ENCODE peak calls at places on chromosomes 2 and 18, in eight cellular contexts. One of them, this sample, is unnamed.

GRCh38 chr2:78427170-78427569 is 598.3 kb upstream of the REG3G start:
- DNase-seq in PC-9: no peak
- DNase-seq in IMR-90: no peak
- DNase-seq in retinal pigment epithelial cell: no peak
- DNase-seq in fibroblast of lung: no peak
- DNase-seq in gastrocnemius medialis: no peak
- DNase-seq in hepatocyte: no peak
- DNase-seq in GM12878: no peak
- DNase-seq in this sample: no peak

GRCh38 chr2:74772071-74772470 is 61.9 kb upstream of the HK2 start:
- DNase-seq in PC-9: no peak
- DNase-seq in IMR-90: no peak
- DNase-seq in retinal pigment epithelial cell: no peak
- DNase-seq in fibroblast of lung: no peak
- DNase-seq in gastrocnemius medialis: no peak
- DNase-seq in hepatocyte: no peak
- DNase-seq in GM12878: no peak
- DNase-seq in this sample: no peak

GRCh38 chr2:188440849-188441248 is 149.2 kb downstream of the GULP1 start:
- DNase-seq in PC-9: no peak
- DNase-seq in IMR-90: no peak
- DNase-seq in retinal pigment epithelial cell: no peak
- DNase-seq in fibroblast of lung: no peak
- DNase-seq in gastrocnemius medialis: no peak
- DNase-seq in hepatocyte: no peak
- DNase-seq in GM12878: no peak
- DNase-seq in this sample: no peak

GRCh38 chr2:216328347-216328746 is 43.9 kb downstream of the MARCHF4 start:
- DNase-seq in PC-9: no peak
- DNase-seq in IMR-90: no peak
- DNase-seq in retinal pigment epithelial cell: no peak
- DNase-seq in fibroblast of lung: peak
- DNase-seq in gastrocnemius medialis: no peak
- DNase-seq in hepatocyte: no peak
- DNase-seq in GM12878: no peak
- DNase-seq in this sample: no peak

GRCh38 chr2:146591907-146592306 is 1252.9 kb upstream of the ACVR2A start:
- DNase-seq in PC-9: no peak
- DNase-seq in IMR-90: no peak
- DNase-seq in retinal pigment epithelial cell: no peak
- DNase-seq in fibroblast of lung: no peak
- DNase-seq in gastrocnemius medialis: no peak
- DNase-seq in hepatocyte: no peak
- DNase-seq in GM12878: no peak
- DNase-seq in this sample: no peak

GRCh38 chr2:126507425-126507867 is 148.5 kb upstream of the GYPC start:
- DNase-seq in PC-9: no peak
- DNase-seq in IMR-90: no peak
- DNase-seq in retinal pigment epithelial cell: no peak
- DNase-seq in fibroblast of lung: no peak
- DNase-seq in gastrocnemius medialis: no peak
- DNase-seq in hepatocyte: no peak
- DNase-seq in GM12878: no peak
- DNase-seq in this sample: no peak

GRCh38 chr2:120743657-120744056 is 8.0 kb downstream of the GLI2 start:
- DNase-seq in PC-9: no peak
- DNase-seq in IMR-90: no peak
- DNase-seq in retinal pigment epithelial cell: no peak
- DNase-seq in fibroblast of lung: no peak
- DNase-seq in gastrocnemius medialis: no peak
- DNase-seq in hepatocyte: no peak
- DNase-seq in GM12878: no peak
- DNase-seq in this sample: no peak

GRCh38 chr2:44674473-44675299 is 266.8 kb upstream of the SIX3 start:
- DNase-seq in PC-9: no peak
- DNase-seq in IMR-90: no peak
- DNase-seq in retinal pigment epithelial cell: no peak
- DNase-seq in fibroblast of lung: no peak
- DNase-seq in gastrocnemius medialis: no peak
- DNase-seq in hepatocyte: no peak
- DNase-seq in GM12878: no peak
- DNase-seq in this sample: no peak

GRCh38 chr18:36798738-36799473 is 29.9 kb downstream of the TPGS2 start:
- DNase-seq in PC-9: no peak
- DNase-seq in IMR-90: peak
- DNase-seq in retinal pigment epithelial cell: no peak
- DNase-seq in fibroblast of lung: no peak
- DNase-seq in gastrocnemius medialis: no peak
- DNase-seq in hepatocyte: no peak
- DNase-seq in GM12878: no peak
- DNase-seq in this sample: no peak

GRCh38 chr2:172962824-172963223 is 112.8 kb upstream of the MAP3K20 start:
- DNase-seq in PC-9: peak
- DNase-seq in IMR-90: peak
- DNase-seq in retinal pigment epithelial cell: no peak
- DNase-seq in fibroblast of lung: peak
- DNase-seq in gastrocnemius medialis: no peak
- DNase-seq in hepatocyte: no peak
- DNase-seq in GM12878: no peak
- DNase-seq in this sample: no peak

GRCh38 chr2:208820289-208820688 is 413.7 kb downstream of the PTH2R start:
- DNase-seq in PC-9: no peak
- DNase-seq in IMR-90: no peak
- DNase-seq in retinal pigment epithelial cell: peak
- DNase-seq in fibroblast of lung: no peak
- DNase-seq in gastrocnemius medialis: no peak
- DNase-seq in hepatocyte: peak
- DNase-seq in GM12878: no peak
- DNase-seq in this sample: no peak
- TF ChIP-seq CTCF in PC-9: peak
- TF ChIP-seq CTCF in IMR-90: no peak
- TF ChIP-seq CTCF in retinal pigment epithelial cell: peak
- TF ChIP-seq CTCF in fibroblast of lung: no peak
- TF ChIP-seq CTCF in gastrocnemius medialis: no peak
- TF ChIP-seq CTCF in hepatocyte: peak
- TF ChIP-seq CTCF in GM12878: no peak
- TF ChIP-seq CTCF in this sample: no peak

GRCh38 chr2:174338626-174339570 is 4.1 kb downstream of the SP9 start:
- DNase-seq in PC-9: no peak
- DNase-seq in IMR-90: no peak
- DNase-seq in retinal pigment epithelial cell: no peak
- DNase-seq in fibroblast of lung: no peak
- DNase-seq in gastrocnemius medialis: no peak
- DNase-seq in hepatocyte: no peak
- DNase-seq in GM12878: no peak
- DNase-seq in this sample: no peak
- H3K4me3 ChIP-seq in PC-9: no peak
- H3K4me3 ChIP-seq in IMR-90: no peak
- H3K4me3 ChIP-seq in retinal pigment epithelial cell: no peak
- H3K4me3 ChIP-seq in fibroblast of lung: no peak
- H3K4me3 ChIP-seq in gastrocnemius medialis: no peak
- H3K4me3 ChIP-seq in hepatocyte: no peak
- H3K4me3 ChIP-seq in GM12878: no peak
- H3K4me3 ChIP-seq in this sample: no peak

DNA sequence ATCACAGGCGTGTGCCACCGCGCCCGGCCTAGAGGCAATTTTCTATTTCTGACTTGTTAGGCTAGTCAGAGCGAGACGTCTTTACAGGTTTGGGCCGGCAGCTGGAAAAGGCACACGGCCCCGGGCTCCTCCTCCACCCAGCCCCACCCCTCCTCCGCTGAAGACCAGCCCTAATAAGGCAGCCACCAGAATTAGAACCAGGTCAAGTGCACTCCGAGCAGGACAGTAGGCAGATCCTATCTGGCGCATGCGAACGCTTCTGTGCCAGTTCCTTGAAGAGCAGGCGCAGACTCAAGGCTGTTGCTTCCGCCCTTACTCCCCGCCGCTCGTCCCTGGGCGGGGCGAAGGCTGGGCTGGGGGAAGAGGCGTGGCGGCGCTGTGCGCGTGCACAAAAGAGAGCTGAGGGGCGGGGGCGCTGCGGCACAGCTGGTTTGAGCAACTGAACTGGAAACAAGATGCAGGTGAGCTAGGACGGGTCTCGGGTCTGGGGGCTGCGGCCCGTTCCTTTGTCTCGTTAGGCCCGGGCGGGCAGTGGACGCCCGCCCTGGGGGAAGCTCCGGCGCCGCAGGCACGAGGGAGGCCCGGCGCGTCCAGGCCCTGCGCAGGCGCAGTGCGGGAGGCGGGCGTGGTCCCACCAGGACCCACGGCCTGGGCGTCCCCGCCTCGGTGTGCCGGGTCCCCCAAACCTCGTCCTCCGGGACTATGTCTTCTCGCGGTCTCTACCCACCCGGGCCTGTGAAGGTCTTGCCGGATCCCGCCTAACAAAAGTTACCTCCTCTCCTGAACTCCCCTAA is at the start of gene PDCL3:
- DNase-seq in PC-9: peak
- DNase-seq in IMR-90: peak
- DNase-seq in retinal pigment epithelial cell: peak
- DNase-seq in fibroblast of lung: peak
- DNase-seq in gastrocnemius medialis: peak
- DNase-seq in hepatocyte: peak
- DNase-seq in GM12878: peak
- DNase-seq in this sample: peak
- TF ChIP-seq CTCF in PC-9: peak
- TF ChIP-seq CTCF in IMR-90: peak
- TF ChIP-seq CTCF in retinal pigment epithelial cell: peak
- TF ChIP-seq CTCF in fibroblast of lung: peak
- TF ChIP-seq CTCF in gastrocnemius medialis: peak
- TF ChIP-seq CTCF in hepatocyte: peak
- TF ChIP-seq CTCF in GM12878: peak
- TF ChIP-seq CTCF in this sample: no peak

DNA sequence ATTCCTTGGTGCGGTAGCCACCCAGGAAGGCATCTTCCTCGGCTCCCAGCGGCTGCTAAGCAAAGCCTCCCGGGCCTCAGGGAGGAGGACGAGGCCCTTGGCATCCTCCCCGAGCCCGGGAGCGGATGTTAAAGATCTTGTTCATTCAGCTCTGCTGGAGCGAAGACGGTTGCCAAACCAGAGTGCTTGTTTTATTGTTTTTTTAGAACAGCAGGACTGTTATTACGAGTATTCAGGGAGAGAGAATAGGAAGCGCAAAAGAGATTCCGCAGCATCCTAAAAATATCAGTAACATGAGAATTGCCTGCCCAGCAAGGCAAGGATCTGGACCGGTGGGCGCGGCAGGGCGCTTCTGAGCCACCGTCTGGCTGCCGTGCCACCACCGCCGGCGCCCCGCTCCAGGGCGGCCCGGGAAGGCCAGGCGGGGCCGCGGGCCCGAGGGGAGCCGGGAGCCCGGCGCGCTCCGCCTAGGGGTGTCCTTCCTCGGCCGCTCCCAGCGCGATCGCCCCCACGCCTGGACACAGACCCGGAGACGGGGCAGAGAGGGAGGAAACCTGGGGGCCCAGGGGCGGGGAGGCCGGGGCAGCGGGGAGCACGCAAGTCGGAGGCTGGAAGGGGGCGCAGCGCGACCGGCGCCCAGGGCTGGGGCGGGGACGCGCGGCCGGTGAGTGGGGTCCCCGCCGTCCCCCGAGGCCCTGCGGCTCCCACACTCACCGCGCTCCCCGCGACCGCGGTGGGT is 850 bp downstream of the CYS1 start:
- DNase-seq in PC-9: peak
- DNase-seq in IMR-90: peak
- DNase-seq in retinal pigment epithelial cell: no peak
- DNase-seq in fibroblast of lung: peak
- DNase-seq in gastrocnemius medialis: no peak
- DNase-seq in hepatocyte: peak
- DNase-seq in GM12878: no peak
- DNase-seq in this sample: peak
- H3K4me3 ChIP-seq in PC-9: peak
- H3K4me3 ChIP-seq in IMR-90: peak
- H3K4me3 ChIP-seq in retinal pigment epithelial cell: peak
- H3K4me3 ChIP-seq in fibroblast of lung: peak
- H3K4me3 ChIP-seq in gastrocnemius medialis: peak
- H3K4me3 ChIP-seq in hepatocyte: peak
- H3K4me3 ChIP-seq in GM12878: peak
- H3K4me3 ChIP-seq in this sample: peak

GRCh38 chr2:114543106-114543806 is 100.8 kb downstream of the DPP10 start:
- DNase-seq in PC-9: no peak
- DNase-seq in IMR-90: no peak
- DNase-seq in retinal pigment epithelial cell: no peak
- DNase-seq in fibroblast of lung: peak
- DNase-seq in gastrocnemius medialis: no peak
- DNase-seq in hepatocyte: peak
- DNase-seq in GM12878: no peak
- DNase-seq in this sample: peak
- TF ChIP-seq CTCF in PC-9: no peak
- TF ChIP-seq CTCF in IMR-90: peak
- TF ChIP-seq CTCF in retinal pigment epithelial cell: no peak
- TF ChIP-seq CTCF in fibroblast of lung: peak
- TF ChIP-seq CTCF in gastrocnemius medialis: no peak
- TF ChIP-seq CTCF in hepatocyte: peak
- TF ChIP-seq CTCF in GM12878: no peak
- TF ChIP-seq CTCF in this sample: peak

GRCh38 chr18:27922780-27923179 is 254.2 kb downstream of the CDH2 start:
- DNase-seq in PC-9: no peak
- DNase-seq in IMR-90: no peak
- DNase-seq in retinal pigment epithelial cell: peak
- DNase-seq in fibroblast of lung: no peak
- DNase-seq in gastrocnemius medialis: no peak
- DNase-seq in hepatocyte: no peak
- DNase-seq in GM12878: no peak
- DNase-seq in this sample: no peak

GRCh38 chr18:27921392-27921791 is 255.5 kb downstream of the CDH2 start:
- DNase-seq in PC-9: peak
- DNase-seq in IMR-90: no peak
- DNase-seq in retinal pigment epithelial cell: no peak
- DNase-seq in fibroblast of lung: no peak
- DNase-seq in gastrocnemius medialis: no peak
- DNase-seq in hepatocyte: no peak
- DNase-seq in GM12878: no peak
- DNase-seq in this sample: no peak

DNA sequence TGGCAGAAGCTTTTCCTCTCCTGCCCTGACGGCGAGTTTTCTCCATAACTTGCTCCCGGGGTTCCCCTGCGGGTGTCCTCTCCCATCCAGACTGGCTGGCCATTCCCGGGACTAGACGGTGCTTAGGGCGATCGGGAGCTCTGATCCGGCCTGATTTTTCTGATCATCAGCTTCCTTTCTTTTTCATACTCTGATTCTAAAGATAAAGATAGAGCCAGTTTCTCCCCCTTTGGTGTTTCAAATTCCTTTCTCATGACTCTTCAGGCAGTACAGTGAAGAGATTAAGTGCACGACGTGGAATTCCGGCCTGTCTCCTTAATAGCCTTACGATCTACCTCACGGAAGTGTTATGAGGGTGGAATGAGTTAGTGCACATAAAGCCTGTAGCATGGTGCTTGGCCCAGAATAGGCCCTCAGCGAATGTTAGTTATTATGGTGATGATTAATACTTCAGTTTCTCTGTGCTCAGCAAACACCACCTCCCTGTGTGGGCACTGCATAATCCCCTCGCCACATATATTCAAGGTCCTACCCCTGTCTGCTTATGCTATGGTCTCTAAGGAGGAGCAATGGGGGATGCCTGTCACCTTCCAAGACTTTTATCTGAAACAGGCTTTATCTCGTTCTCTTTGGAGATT is 254.9 kb downstream of the CDH2 start:
- DNase-seq in PC-9: peak
- DNase-seq in IMR-90: peak
- DNase-seq in retinal pigment epithelial cell: peak
- DNase-seq in fibroblast of lung: peak
- DNase-seq in gastrocnemius medialis: no peak
- DNase-seq in hepatocyte: peak
- DNase-seq in GM12878: no peak
- DNase-seq in this sample: no peak
- H3K4me3 ChIP-seq in PC-9: peak
- H3K4me3 ChIP-seq in IMR-90: no peak
- H3K4me3 ChIP-seq in retinal pigment epithelial cell: peak
- H3K4me3 ChIP-seq in fibroblast of lung: no peak
- H3K4me3 ChIP-seq in gastrocnemius medialis: no peak
- H3K4me3 ChIP-seq in hepatocyte: no peak
- H3K4me3 ChIP-seq in GM12878: no peak
- H3K4me3 ChIP-seq in this sample: no peak

GRCh38 chr2:241948901-241949735 is 79.6 kb downstream of the RTP5 start:
- DNase-seq in PC-9: no peak
- DNase-seq in IMR-90: no peak
- DNase-seq in retinal pigment epithelial cell: no peak
- DNase-seq in fibroblast of lung: no peak
- DNase-seq in gastrocnemius medialis: no peak
- DNase-seq in hepatocyte: no peak
- DNase-seq in GM12878: no peak
- DNase-seq in this sample: no peak
- TF ChIP-seq CTCF in PC-9: no peak
- TF ChIP-seq CTCF in IMR-90: no peak
- TF ChIP-seq CTCF in retinal pigment epithelial cell: no peak
- TF ChIP-seq CTCF in fibroblast of lung: no peak
- TF ChIP-seq CTCF in gastrocnemius medialis: no peak
- TF ChIP-seq CTCF in hepatocyte: no peak
- TF ChIP-seq CTCF in GM12878: no peak
- TF ChIP-seq CTCF in this sample: no peak

This sample was measured in heart right ventricle.